ENCODE peak calls at places on chromosomes 4 and X, in seven cellular contexts. N is uterus, F is hepatocyte, E is adrenal gland, S is Caco-2, J is heart left ventricle, P is breast epithelium. V is an unnamed sample. For H3K27me3, the result is how much of the 10 kb centered on the place peaks cover.

GRCh38 chrX:55767100-55767499 is 49.6 kb downstream of the RRAGB start:
- DNase-seq in N (no peak), F (no peak), E (no peak), S (no peak), J (no peak), P (no peak), V (no peak)

GRCh38 chr4:106063009-106063408 is 167.7 kb downstream of the NPNT start:
- DNase-seq in N (no peak), F (no peak), E (no peak), S (no peak), J (no peak), P (no peak), V (no peak)

GRCh38 chr4:5971077-5971447 is 47.2 kb downstream of the C4orf50 start:
- DNase-seq in N (no peak), F (no peak), E (no peak), S (no peak), J (no peak), P (no peak), V (no peak)

GRCh38 chr4:130646886-130647285 is 1550.9 kb downstream of the C4orf33 start:
- DNase-seq in N (no peak), F (no peak), E (no peak), S (no peak), J (no peak), P (no peak), V (no peak)

GRCh38 chr4:10584042-10584441 is 100.5 kb downstream of the CLNK start:
- DNase-seq in N (no peak), F (peak), E (peak), S (peak), J (no peak), P (no peak), V (no peak)

GRCh38 chrX:137566746-137567473 is 983 bp downstream of the ZIC3 start:
- DNase-seq in N (no peak), F (no peak), E (no peak), S (no peak), J (no peak), P (no peak), V (no peak)

GRCh38 chr4:79686976-79687375 is 278.9 kb upstream of the GK2 start:
- DNase-seq in N (no peak), F (no peak), E (no peak), S (no peak), J (no peak), P (no peak), V (no peak)

GRCh38 chrX:12439396-12439795 is 301.1 kb downstream of the FRMPD4 start:
- DNase-seq in N (no peak), F (no peak), E (no peak), S (no peak), J (no peak), P (no peak), V (no peak)

GRCh38 chr4:1249731-1250526 is 999 bp upstream of the CTBP1 start:
- DNase-seq in N (peak), F (peak), E (peak), S (peak), J (no peak), P (no peak), V (peak)

GRCh38 chr4:102598102-102598758 is 97.1 kb downstream of the NFKB1 start:
- DNase-seq in N (no peak), F (no peak), E (no peak), S (no peak), J (no peak), P (no peak), V (no peak)

GRCh38 chr4:84492737-84493091 is 6.4 kb downstream of the NKX6-1 start:
- DNase-seq in N (no peak), F (no peak), E (no peak), S (no peak), J (no peak), P (no peak), V (no peak)

GRCh38 chr4:69167300-69167699 is 47.2 kb downstream of the UGT2B11 start:
- DNase-seq in N (no peak), F (no peak), E (no peak), S (no peak), J (no peak), P (no peak), V (no peak)

GRCh38 chr4:37243061-37243460 is 1.5 kb upstream of the NWD2 start:
- DNase-seq in N (no peak), F (peak), E (no peak), S (peak), J (no peak), P (no peak), V (no peak)

GRCh38 chr4:37245391-37245954 is 930 bp downstream of the NWD2 start:
- DNase-seq in N (no peak), F (no peak), E (no peak), S (no peak), J (no peak), P (no peak), V (no peak)

GRCh38 chr4:37243722-37244582 is 591 bp upstream of the NWD2 start:
- DNase-seq in N (no peak), F (peak), E (no peak), S (peak), J (no peak), P (no peak), V (no peak)

GRCh38 chr4:37246891-37247290 is 2.3 kb downstream of the NWD2 start:
- DNase-seq in N (no peak), F (no peak), E (no peak), S (no peak), J (no peak), P (no peak), V (no peak)

GRCh38 chr4:37244583-37245390 is at the start of gene NWD2:
- DNase-seq in N (no peak), F (peak), E (peak), S (peak), J (no peak), P (no peak), V (no peak)
- H3K4me3 ChIP-seq in N (no peak), F (no peak), E (no peak), S (peak), J (peak), P (peak), V (no peak)

GRCh38 chrX:50471390-50471789 is 765 bp upstream of the DGKK start:
- DNase-seq in N (no peak), F (peak), E (no peak), S (peak), J (no peak), P (no peak), V (no peak)
- H3K27me3 ChIP-seq in N (half or more), F (half or more), E (half or more), S (under half), J (under half), P (half or more), V (under half)

GRCh38 chrX:125420809-125421208 is 101.1 kb downstream of the TEX13C start:
- DNase-seq in N (no peak), F (no peak), E (no peak), S (no peak), J (no peak), P (no peak), V (no peak)
- H3K4me3 ChIP-seq in N (no peak), F (no peak), E (no peak), S (no peak), J (no peak), P (no peak), V (no peak)

GRCh38 chr4:179195887-179196286 is 1753.7 kb upstream of the AGA start:
- DNase-seq in N (no peak), F (no peak), E (no peak), S (no peak), J (no peak), P (no peak), V (no peak)
- H3K27me3 ChIP-seq in N (under half), F (under half), E (under half), S (under half), J (under half), P (under half), V (under half)

DNA sequence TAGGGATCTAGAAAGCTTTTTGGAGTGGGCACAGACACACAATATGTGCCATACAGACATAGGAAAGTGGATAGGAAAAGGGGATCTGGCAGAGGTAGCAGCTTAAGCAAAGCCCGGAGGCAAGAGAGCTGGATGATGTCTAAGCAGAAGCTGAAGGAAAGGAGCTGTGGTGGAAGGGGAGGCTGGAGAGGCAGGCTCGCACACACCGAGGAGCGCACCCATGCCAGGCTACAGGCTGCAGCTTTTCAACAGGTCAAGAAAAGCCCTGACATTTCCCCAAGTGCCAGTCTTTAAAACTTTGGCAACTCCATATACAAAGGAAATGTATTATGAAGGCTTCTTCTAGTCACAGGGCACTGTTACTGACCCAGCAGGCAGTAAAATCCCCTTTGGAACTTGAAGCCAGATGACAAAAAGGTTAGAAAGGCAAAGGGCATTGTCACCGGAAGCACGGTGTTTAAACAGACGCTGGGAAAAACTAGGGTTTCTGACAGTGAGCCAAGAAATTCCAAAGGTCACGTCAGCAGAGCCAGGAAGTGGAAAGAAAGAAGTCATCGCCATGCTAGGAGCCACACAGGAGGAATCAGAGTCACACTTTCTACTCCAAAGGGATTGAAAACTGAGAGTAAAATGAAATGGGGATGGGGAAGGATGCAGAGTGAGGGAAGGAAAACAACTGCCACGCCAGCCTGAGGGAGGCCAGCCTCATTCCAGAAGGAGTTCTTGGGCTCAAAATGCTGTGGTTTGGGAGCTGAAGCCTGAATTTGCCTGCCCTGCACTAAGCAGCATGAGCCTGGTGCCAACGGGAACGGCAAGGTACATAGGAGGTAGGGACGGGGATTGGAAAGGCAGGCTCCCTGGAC is 67.1 kb downstream of the SOWAHB start:
- DNase-seq in N (peak), F (peak), E (peak), S (peak), J (no peak), P (no peak), V (peak)
- H3K4me3 ChIP-seq in N (no peak), F (no peak), E (no peak), S (peak), J (no peak), P (no peak), V (peak)

GRCh38 chr4:150080875-150081274 is 2.6 kb downstream of the DCLK2 start:
- DNase-seq in N (no peak), F (no peak), E (no peak), S (peak), J (no peak), P (no peak), V (no peak)
- H3K27me3 ChIP-seq in N (under half), F (under half), E (under half), S (under half), J (under half), P (under half), V (under half)